ENCODE peak calls at places on chromosomes 3 and 15, in seven cellular contexts. One of them, this sample, is unnamed.

GRCh38 chr3:8595252-8595934 is 49.2 kb downstream of the SSUH2 start:
- DNase-seq in HTR-8/SVneo: no peak
- DNase-seq in NAMALWA: no peak
- DNase-seq in mucosa of descending colon: no peak
- DNase-seq in central memory CD8-positive, alpha-beta T cell: no peak
- DNase-seq in Caki2: no peak
- DNase-seq in nucleus accumbens: no peak
- DNase-seq in this sample: no peak

GRCh38 chr3:65873028-65873427 is 165.7 kb downstream of the MAGI1 start:
- DNase-seq in nucleus accumbens: no peak
- DNase-seq in central memory CD8-positive, alpha-beta T cell: no peak
- DNase-seq in mucosa of descending colon: no peak
- DNase-seq in HTR-8/SVneo: no peak
- DNase-seq in NAMALWA: no peak
- DNase-seq in Caki2: no peak
- DNase-seq in this sample: no peak

GRCh38 chr3:30770387-30770786 is 124.1 kb downstream of the GADL1 start:
- DNase-seq in mucosa of descending colon: no peak
- DNase-seq in nucleus accumbens: peak
- DNase-seq in central memory CD8-positive, alpha-beta T cell: no peak
- DNase-seq in HTR-8/SVneo: peak
- DNase-seq in Caki2: peak
- DNase-seq in NAMALWA: no peak
- DNase-seq in this sample: peak

GRCh38 chr15:74201656-74202420 is 749 bp downstream of the STRA6 start:
- DNase-seq in HTR-8/SVneo: no peak
- DNase-seq in nucleus accumbens: no peak
- DNase-seq in NAMALWA: no peak
- DNase-seq in mucosa of descending colon: no peak
- DNase-seq in central memory CD8-positive, alpha-beta T cell: no peak
- DNase-seq in Caki2: peak
- DNase-seq in this sample: peak

GRCh38 chr15:41631880-41632279 is 28.3 kb upstream of the MGA start:
- DNase-seq in Caki2: no peak
- DNase-seq in central memory CD8-positive, alpha-beta T cell: no peak
- DNase-seq in mucosa of descending colon: no peak
- DNase-seq in nucleus accumbens: no peak
- DNase-seq in HTR-8/SVneo: no peak
- DNase-seq in NAMALWA: no peak
- DNase-seq in this sample: no peak

GRCh38 chr3:23288286-23288685 is 85.2 kb downstream of the UBE2E2 start:
- DNase-seq in HTR-8/SVneo: no peak
- DNase-seq in nucleus accumbens: no peak
- DNase-seq in central memory CD8-positive, alpha-beta T cell: no peak
- DNase-seq in mucosa of descending colon: no peak
- DNase-seq in NAMALWA: no peak
- DNase-seq in Caki2: no peak
- DNase-seq in this sample: no peak

GRCh38 chr3:13748500-13748899 is 131.4 kb downstream of the WNT7A start:
- DNase-seq in nucleus accumbens: no peak
- DNase-seq in HTR-8/SVneo: no peak
- DNase-seq in Caki2: no peak
- DNase-seq in central memory CD8-positive, alpha-beta T cell: no peak
- DNase-seq in mucosa of descending colon: no peak
- DNase-seq in NAMALWA: no peak
- DNase-seq in this sample: no peak

GRCh38 chr3:104911376-104911775 is 455.3 kb upstream of the ALCAM start:
- DNase-seq in HTR-8/SVneo: no peak
- DNase-seq in central memory CD8-positive, alpha-beta T cell: no peak
- DNase-seq in mucosa of descending colon: no peak
- DNase-seq in NAMALWA: peak
- DNase-seq in nucleus accumbens: no peak
- DNase-seq in Caki2: no peak
- DNase-seq in this sample: no peak

GRCh38 chr15:71219646-71220045 is 104.4 kb downstream of the THSD4 start:
- DNase-seq in mucosa of descending colon: no peak
- DNase-seq in nucleus accumbens: no peak
- DNase-seq in Caki2: no peak
- DNase-seq in HTR-8/SVneo: no peak
- DNase-seq in NAMALWA: no peak
- DNase-seq in central memory CD8-positive, alpha-beta T cell: no peak
- DNase-seq in this sample: no peak

GRCh38 chr15:67149859-67150824 is 84.7 kb downstream of the SMAD3 start:
- DNase-seq in mucosa of descending colon: peak
- DNase-seq in nucleus accumbens: no peak
- DNase-seq in NAMALWA: no peak
- DNase-seq in Caki2: peak
- DNase-seq in HTR-8/SVneo: peak
- DNase-seq in central memory CD8-positive, alpha-beta T cell: no peak
- DNase-seq in this sample: peak

GRCh38 chr15:87792250-87793030 is 464.1 kb downstream of the NTRK3 start:
- DNase-seq in HTR-8/SVneo: no peak
- DNase-seq in Caki2: no peak
- DNase-seq in central memory CD8-positive, alpha-beta T cell: no peak
- DNase-seq in nucleus accumbens: no peak
- DNase-seq in NAMALWA: no peak
- DNase-seq in mucosa of descending colon: no peak
- DNase-seq in this sample: no peak

This sample was measured in RCC 7860.